ENCODE peak calls at places on chromosomes 13 and 19, in ten cellular contexts. O is esophagus muscularis mucosa, E is GM23338, I is HCT116, H is transverse colon, V is SK-N-MC, W is HepG2, M is suprapubic skin, P is H1, F is SK-N-SH. S is an unnamed sample.
A peak's percentile ranks its signal among the peaks of the same experiment; 100 is the strongest.

GRCh38 chr19:50921391-50922315 is 10.5 kb upstream of the KLK4 start:
- DNase-seq in W (no peak), H (no peak), O (no peak), F (no peak), M (no peak), I (no peak), E (peak; percentile 36), V (no peak), P (no peak), S (no peak)

GRCh38 chr19:11088508-11089253 is 582 bp upstream of the LDLR start:
- DNase-seq in H (no peak), F (no peak), O (no peak), E (no peak), M (no peak), W (peak; percentile 81), I (no peak), P (no peak), V (no peak), S (no peak)

GRCh38 chr19:3687774-3688706 is 12.2 kb downstream of the PIP5K1C start:
- DNase-seq in V (no peak), H (peak; percentile 54), I (no peak), O (no peak), P (no peak), M (no peak), F (no peak), E (peak; percentile 71), W (peak; percentile 41), S (no peak)

GRCh38 chr19:18745012-18745735 is 45.9 kb downstream of the COMP start:
- DNase-seq in H (no peak), O (no peak), M (no peak), V (no peak), W (no peak), P (no peak), E (no peak), I (no peak), F (peak; percentile 73), S (no peak)

GRCh38 chr13:27783111-27783510 is 9.2 kb upstream of the GSX1 start:
- DNase-seq in F (no peak), P (no peak), H (no peak), V (no peak), W (peak; percentile 14), I (no peak), O (no peak), E (peak; percentile 70), M (no peak), S (peak; percentile 7)

GRCh38 chr13:39876258-39876657 is 220.8 kb downstream of the COG6 start:
- DNase-seq in E (no peak), M (no peak), P (no peak), W (no peak), V (no peak), O (no peak), I (no peak), H (no peak), F (no peak), S (peak; percentile 90)

GRCh38 chr13:46622918-46623256 is 69.9 kb downstream of the LRCH1 start:
- DNase-seq in P (no peak), E (no peak), H (peak; percentile 41), O (no peak), I (no peak), V (peak; percentile 86), M (no peak), F (peak; percentile 71), W (no peak), S (no peak)

GRCh38 chr19:3062165-3063105 is at the start of gene TLE5:
- DNase-seq in H (peak; percentile 80), O (no peak), V (no peak), F (peak; percentile 92), I (no peak), E (peak; percentile 61), W (peak; percentile 43), M (no peak), P (no peak), S (peak; percentile 28)

GRCh38 chr19:11377756-11378155 is 3.3 kb downstream of the SWSAP1 start:
- DNase-seq in I (no peak), O (no peak), H (no peak), P (no peak), E (no peak), M (no peak), W (no peak), V (no peak), F (no peak), S (no peak)

GRCh38 chr13:72514141-72514540 is 213.3 kb downstream of the MZT1 start:
- DNase-seq in M (no peak), F (no peak), I (no peak), P (no peak), H (no peak), V (no peak), W (no peak), E (no peak), O (no peak), S (no peak)

GRCh38 chr13:46983881-46984280 is 87.0 kb upstream of the HTR2A start:
- DNase-seq in P (no peak), M (no peak), V (no peak), H (no peak), I (no peak), O (no peak), E (no peak), F (no peak), W (peak; percentile 32), S (no peak)

GRCh38 chr13:72201726-72202125 is 334.7 kb upstream of the DACH1 start:
- DNase-seq in F (no peak), E (no peak), I (no peak), H (no peak), O (no peak), P (no peak), M (no peak), W (no peak), V (no peak), S (no peak)

GRCh38 chr19:23249911-23250649 is at the start of gene ZNF724:
- DNase-seq in I (peak; percentile 89), V (peak; percentile 92), M (peak; percentile 94), E (peak; percentile 99), O (peak; percentile 97), P (peak; percentile 94), F (peak; percentile 85), W (peak; percentile 97), H (peak; percentile 94), S (peak; percentile 94)

GRCh38 chr13:98950705-98951104 is 27.2 kb downstream of the DOCK9 start:
- DNase-seq in E (no peak), H (no peak), W (no peak), O (no peak), M (peak; percentile 20), I (no peak), P (no peak), V (no peak), F (no peak), S (no peak)

GRCh38 chr19:45231891-45232290 is 13.3 kb downstream of the EXOC3L2 start:
- DNase-seq in V (no peak), M (no peak), F (peak; percentile 9), H (no peak), W (no peak), E (no peak), P (no peak), O (no peak), I (no peak), S (no peak)

GRCh38 chr13:32247887-32248286 is 67.3 kb downstream of the ZAR1L start:
- DNase-seq in I (no peak), E (no peak), P (no peak), W (no peak), V (no peak), M (no peak), H (no peak), F (no peak), O (no peak), S (no peak)

DNA sequence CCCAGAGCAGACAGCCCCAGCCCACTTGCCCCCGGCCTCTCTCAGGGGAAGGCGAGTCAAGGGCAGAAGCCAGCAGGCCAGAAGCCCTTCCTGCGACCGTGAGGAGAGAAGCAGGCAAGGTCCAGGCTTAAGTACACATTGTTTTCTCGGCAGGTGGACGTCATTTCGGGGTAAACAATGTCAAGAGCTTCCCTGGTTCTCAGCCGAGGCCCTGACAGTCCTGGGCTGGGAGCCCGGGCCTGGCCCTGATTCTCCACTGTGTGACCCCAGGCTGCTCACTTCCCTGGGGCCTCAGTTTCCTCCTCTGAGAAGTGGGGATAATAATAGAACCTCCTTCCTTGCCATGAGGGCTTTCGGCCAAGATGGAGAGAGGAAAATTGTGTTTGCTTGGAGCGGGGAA is 19.4 kb downstream of the PLVAP start:
- DNase-seq in I (no peak), W (no peak), P (no peak), O (no peak), E (no peak), V (no peak), M (no peak), F (no peak), H (no peak), S (no peak)
- H3K27ac ChIP-seq in I (no peak overlapping the region), W (no peak overlapping the region), P (no peak overlapping the region), O (peak overlapping the region; percentile 9), E (no peak overlapping the region), V (no peak overlapping the region), M (peak overlapping the region; percentile 69), F (no peak overlapping the region), H (no peak overlapping the region), S (no peak overlapping the region)

DNA sequence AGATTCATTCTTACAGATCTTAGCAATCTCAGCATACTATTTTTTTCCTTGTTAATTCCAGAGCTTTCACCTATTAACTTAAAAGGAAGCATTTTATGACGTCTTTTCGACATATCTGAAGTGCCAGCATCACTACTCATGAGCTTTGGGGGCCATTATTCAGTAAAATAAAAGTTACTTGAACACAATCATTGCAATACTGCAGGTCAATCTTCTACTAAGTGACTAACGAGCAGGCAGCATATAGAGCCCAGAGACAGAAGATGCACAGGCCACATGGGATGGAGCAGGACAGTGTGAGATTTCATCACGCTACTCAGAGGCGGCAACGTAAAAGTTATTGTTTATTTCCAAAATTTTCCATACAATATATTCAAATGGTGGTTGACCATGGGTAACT is 382.6 kb downstream of the PCDH9 start:
- DNase-seq in P (no peak), E (no peak), V (no peak), W (no peak), O (no peak), M (no peak), H (no peak), I (no peak), F (no peak), S (no peak)
- H3K4me3 ChIP-seq in P (no peak overlapping the region), E (no peak overlapping the region), V (no peak overlapping the region), W (no peak overlapping the region), O (no peak overlapping the region), M (no peak overlapping the region), H (no peak overlapping the region), I (no peak overlapping the region), F (no peak overlapping the region), S (no peak overlapping the region)

GRCh38 chr13:35164324-35164932 is 222.4 kb downstream of the NBEA start:
- DNase-seq in W (peak; percentile 20), O (no peak), E (peak; percentile 76), I (peak; percentile 15), H (no peak), V (peak; percentile 26), M (no peak), F (peak; percentile 16), P (no peak), S (peak; percentile 59)
- TF ChIP-seq POLR2AphosphoS5 in W (no peak), O (no peak), E (no peak), I (no peak), H (no peak), V (no peak), M (no peak), F (no peak), P (no peak), S (no peak)

DNA sequence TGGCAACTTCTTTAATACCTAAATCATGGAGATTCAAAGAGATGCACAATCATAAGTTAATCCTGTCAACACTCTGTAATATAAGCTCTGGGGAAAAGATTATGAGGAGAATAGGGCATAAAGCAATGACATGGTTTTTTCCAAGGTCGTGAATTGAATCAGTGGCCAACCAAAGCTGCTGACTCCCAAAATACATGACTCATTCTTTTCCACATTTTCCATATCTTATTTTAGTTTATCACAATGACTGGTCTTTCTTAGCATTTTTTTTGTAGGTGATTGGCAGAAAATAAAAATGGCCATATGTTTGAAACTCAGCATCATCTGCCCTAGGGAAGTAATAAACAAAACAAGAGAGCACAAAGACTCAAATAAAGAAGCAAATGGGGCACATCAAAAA is 28.5 kb upstream of the RBM26 start:
- DNase-seq in H (no peak), E (no peak), W (no peak), P (no peak), O (no peak), M (no peak), F (no peak), V (no peak), I (no peak), S (peak; percentile 70)
- H3K27ac ChIP-seq in H (peak overlapping the region; percentile 74), E (no peak overlapping the region), W (no peak overlapping the region), P (no peak overlapping the region), O (no peak overlapping the region), M (no peak overlapping the region), F (peak overlapping the region; percentile 51), V (no peak overlapping the region), I (no peak overlapping the region), S (no peak overlapping the region)

S was measured in endothelial cell of umbilical vein.